ENCODE peak calls at places on chromosomes 5 and 9, in seven cellular contexts. P, S, Z, J, L, V and M are unnamed samples.

GRCh38 chr5:95068952-95069351 is 215.9 kb downstream of the MCTP1 start:
- DNase-seq in J (no peak), L (no peak), P (no peak), S (no peak), Z (no peak), V (no peak), M (no peak)

GRCh38 chr5:56314536-56314935 is 81.4 kb upstream of the ANKRD55 start:
- DNase-seq in L (no peak), P (no peak), J (peak), Z (no peak), V (no peak), S (no peak), M (no peak)

GRCh38 chr5:171757853-171758535 is 27.6 kb upstream of the SMIM23 start:
- DNase-seq in P (no peak), Z (peak), L (no peak), S (no peak), J (no peak), V (no peak), M (peak)

GRCh38 chr9:137880976-137881530 is 3.5 kb downstream of the CACNA1B start:
- DNase-seq in Z (no peak), L (peak), J (no peak), S (no peak), V (no peak), P (no peak), M (no peak)

GRCh38 chr9:36163840-36164175 is 5.4 kb upstream of the CCIN start:
- DNase-seq in S (no peak), Z (peak), V (no peak), P (no peak), L (no peak), J (no peak), M (no peak)

GRCh38 chr5:75234251-75234650 is 2.4 kb downstream of the ANKRD31 start:
- DNase-seq in Z (peak), V (no peak), L (no peak), J (no peak), P (no peak), S (no peak), M (no peak)

GRCh38 chr5:164153469-164154172 is 648.2 kb downstream of the MAT2B start:
- DNase-seq in L (no peak), Z (no peak), V (no peak), J (no peak), P (no peak), S (no peak), M (no peak)

GRCh38 chr9:125189011-125189360 is 617 bp downstream of the PPP6C start:
- DNase-seq in L (peak), S (peak), J (peak), V (peak), Z (peak), P (no peak), M (no peak)

GRCh38 chr9:123562844-123563346 is 206.9 kb downstream of the CRB2 start:
- DNase-seq in Z (peak), P (no peak), S (no peak), L (no peak), J (no peak), V (no peak), M (no peak)

GRCh38 chr9:137757139-137757538 is 120.4 kb upstream of the CACNA1B start:
- DNase-seq in P (no peak), L (no peak), V (no peak), J (no peak), Z (peak), S (no peak), M (no peak)

GRCh38 chr9:6680797-6681146 is 35.2 kb upstream of the GLDC start:
- DNase-seq in L (no peak), S (peak), V (peak), P (no peak), J (peak), Z (no peak), M (peak)

GRCh38 chr9:35910613-35911488 is 1.6 kb downstream of the SPAAR start:
- DNase-seq in P (no peak), J (peak), S (peak), V (no peak), Z (peak), L (peak), M (peak)

GRCh38 chr9:125140576-125140975 is 2.8 kb downstream of the SCAI start:
- DNase-seq in V (no peak), S (no peak), Z (no peak), P (no peak), L (no peak), J (no peak), M (no peak)

GRCh38 chr5:54518146-54519082 is 855 bp downstream of the SNX18 start:
- DNase-seq in L (peak), P (peak), S (peak), V (peak), J (peak), Z (peak), M (no peak)

GRCh38 chr9:36400332-36401178 is 486 bp upstream of the RNF38 start:
- DNase-seq in S (peak), L (peak), V (peak), P (peak), Z (peak), J (peak), M (peak)

GRCh38 chr5:31692561-31693221 is 53.8 kb downstream of the PDZD2 start:
- DNase-seq in J (no peak), P (no peak), S (no peak), L (no peak), Z (no peak), V (no peak), M (no peak)

GRCh38 chr5:83069406-83069805 is 7.8 kb downstream of the TMEM167A start:
- DNase-seq in Z (no peak), J (no peak), P (no peak), S (no peak), V (no peak), L (no peak), M (no peak)

GRCh38 chr5:139046551-139046950 is 151.6 kb downstream of the SIL1 start:
- DNase-seq in Z (peak), L (no peak), J (no peak), V (no peak), S (no peak), P (no peak), M (no peak)

GRCh38 chr5:179836225-179837019 is 15.7 kb downstream of the SQSTM1 start:
- DNase-seq in L (no peak), P (peak), J (peak), S (no peak), V (peak), Z (peak), M (no peak)

GRCh38 chr5:169181785-169182184 is 119.2 kb downstream of the SLIT3 start:
- DNase-seq in L (peak), J (no peak), V (no peak), P (no peak), Z (peak), S (no peak), M (no peak)

GRCh38 chr5:144691936-144692335 is 521.3 kb downstream of the KCTD16 start:
- DNase-seq in P (no peak), S (no peak), J (no peak), Z (peak), V (no peak), L (no peak), M (no peak)

GRCh38 chr9:109986423-109987055 is 206.5 kb downstream of the PALM2AKAP2 start:
- DNase-seq in L (no peak), V (no peak), J (no peak), Z (peak), P (no peak), S (no peak), M (no peak)

GRCh38 chr5:23457780-23458179 is 49.6 kb upstream of the PRDM9 start:
- DNase-seq in Z (no peak), J (no peak), L (no peak), P (no peak), V (no peak), S (no peak), M (no peak)

GRCh38 chr5:30183736-30184135 is 1009.8 kb upstream of the CDH6 start:
- DNase-seq in J (no peak), L (no peak), Z (no peak), P (no peak), V (no peak), S (no peak), M (no peak)

GRCh38 chr5:58751222-58751621 is 168.3 kb downstream of the RAB3C start:
- DNase-seq in L (no peak), P (no peak), V (no peak), S (peak), J (no peak), Z (peak), M (no peak)

GRCh38 chr5:73454379-73455036 is 5.9 kb upstream of the FOXD1 start:
- DNase-seq in V (no peak), J (peak), P (peak), S (peak), L (no peak), Z (peak), M (peak)

GRCh38 chr5:90939208-90939607 is 380.6 kb downstream of the ADGRV1 start:
- DNase-seq in L (no peak), S (no peak), P (no peak), J (no peak), Z (peak), V (no peak), M (no peak)

GRCh38 chr9:21993893-21994525 is at the start of gene CDKN2A:
- DNase-seq in L (no peak), V (no peak), S (peak), Z (peak), J (peak), P (peak), M (peak)

GRCh38 chr5:79183011-79183410 is 52.9 kb upstream of the JMY start:
- DNase-seq in V (no peak), P (no peak), L (no peak), S (no peak), J (no peak), Z (no peak), M (no peak)

GRCh38 chr5:15566789-15567188 is 66.8 kb downstream of the FBXL7 start:
- DNase-seq in Z (peak), J (no peak), S (no peak), V (no peak), L (no peak), P (no peak), M (no peak)

GRCh38 chr9:89863837-89864236 is 259.0 kb downstream of the GADD45G start:
- DNase-seq in Z (no peak), S (no peak), J (no peak), P (no peak), L (no peak), V (no peak), M (no peak)

GRCh38 chr9:130240410-130241197 is 25.0 kb upstream of the HMCN2 start:
- DNase-seq in J (peak), Z (peak), L (no peak), P (no peak), S (peak), V (no peak), M (peak)

GRCh38 chr5:61304611-61305369 is 27.3 kb upstream of the ZSWIM6 start:
- DNase-seq in L (no peak), P (no peak), Z (peak), V (no peak), J (no peak), S (peak), M (no peak)

GRCh38 chr5:59020611-59021285 is 437.9 kb downstream of the RAB3C start:
- DNase-seq in V (no peak), S (peak), Z (no peak), L (no peak), P (no peak), J (peak), M (no peak)

GRCh38 chr5:9498541-9499497 is 47.1 kb downstream of the SEMA5A start:
- DNase-seq in V (no peak), Z (peak), S (no peak), P (no peak), J (peak), L (peak), M (no peak)